ENCODE peak calls at places on chromosomes 3 and 15, in ten cellular contexts. One of them, this sample, is unnamed.
A peak's percentile ranks its signal among the peaks of the same experiment; 100 is the strongest.

GRCh38 chr3:146199762-146200161 is 38.8 kb upstream of the PLOD2 start:
- DNase-seq in NAMALWA: no peak
- DNase-seq in SK-N-SH: no peak
- DNase-seq in NCI-H82: no peak
- DNase-seq in cerebellum: no peak
- DNase-seq in T-helper 1 cell: no peak
- DNase-seq in endothelial cell: no peak
- DNase-seq in GM12864: no peak
- DNase-seq in amniotic stem cell: no peak
- DNase-seq in stimulated activated CD4-positive, alpha-beta T cell treated with anti-CD3 and anti-CD28 coated beads, Interleukin-4, amount 100 ng/mL, for 48 hours: no peak
- DNase-seq in this sample: no peak

GRCh38 chr15:101296418-101297405 is 1.7 kb upstream of the SNRPA1 start:
- DNase-seq in NAMALWA: no peak
- DNase-seq in SK-N-SH: no peak
- DNase-seq in NCI-H82: no peak
- DNase-seq in cerebellum: no peak
- DNase-seq in T-helper 1 cell: no peak
- DNase-seq in endothelial cell: no peak
- DNase-seq in GM12864: no peak
- DNase-seq in amniotic stem cell: no peak
- DNase-seq in stimulated activated CD4-positive, alpha-beta T cell treated with anti-CD3 and anti-CD28 coated beads, Interleukin-4, amount 100 ng/mL, for 48 hours: no peak
- DNase-seq in this sample: no peak

GRCh38 chr15:71543413-71543812 is 266.9 kb upstream of the NR2E3 start:
- DNase-seq in NAMALWA: no peak
- DNase-seq in SK-N-SH: no peak
- DNase-seq in NCI-H82: no peak
- DNase-seq in cerebellum: no peak
- DNase-seq in T-helper 1 cell: no peak
- DNase-seq in endothelial cell: no peak
- DNase-seq in GM12864: no peak
- DNase-seq in amniotic stem cell: no peak
- DNase-seq in stimulated activated CD4-positive, alpha-beta T cell treated with anti-CD3 and anti-CD28 coated beads, Interleukin-4, amount 100 ng/mL, for 48 hours: no peak
- DNase-seq in this sample: no peak

GRCh38 chr15:97566957-97567356 is 393.5 kb upstream of the ARRDC4 start:
- DNase-seq in NAMALWA: no peak
- DNase-seq in SK-N-SH: no peak
- DNase-seq in NCI-H82: no peak
- DNase-seq in cerebellum: no peak
- DNase-seq in T-helper 1 cell: no peak
- DNase-seq in endothelial cell: no peak
- DNase-seq in GM12864: no peak
- DNase-seq in amniotic stem cell: no peak
- DNase-seq in stimulated activated CD4-positive, alpha-beta T cell treated with anti-CD3 and anti-CD28 coated beads, Interleukin-4, amount 100 ng/mL, for 48 hours: no peak
- DNase-seq in this sample: no peak

GRCh38 chr15:73474785-73475184 is 31.8 kb downstream of the REC114 start:
- DNase-seq in NAMALWA: no peak
- DNase-seq in SK-N-SH: no peak
- DNase-seq in NCI-H82: no peak
- DNase-seq in cerebellum: no peak
- DNase-seq in T-helper 1 cell: no peak
- DNase-seq in endothelial cell: no peak
- DNase-seq in GM12864: no peak
- DNase-seq in amniotic stem cell: no peak
- DNase-seq in stimulated activated CD4-positive, alpha-beta T cell treated with anti-CD3 and anti-CD28 coated beads, Interleukin-4, amount 100 ng/mL, for 48 hours: no peak
- DNase-seq in this sample: no peak

GRCh38 chr3:74693216-74693615 is 78.8 kb upstream of the CNTN3 start:
- DNase-seq in NAMALWA: no peak
- DNase-seq in SK-N-SH: no peak
- DNase-seq in NCI-H82: no peak
- DNase-seq in cerebellum: no peak
- DNase-seq in T-helper 1 cell: no peak
- DNase-seq in endothelial cell: no peak
- DNase-seq in GM12864: no peak
- DNase-seq in amniotic stem cell: no peak
- DNase-seq in stimulated activated CD4-positive, alpha-beta T cell treated with anti-CD3 and anti-CD28 coated beads, Interleukin-4, amount 100 ng/mL, for 48 hours: no peak
- DNase-seq in this sample: no peak

GRCh38 chr15:40470423-40471104 is at the start of gene CHST14:
- DNase-seq in NAMALWA: peak; percentile 74
- DNase-seq in SK-N-SH: peak; percentile 97
- DNase-seq in NCI-H82: peak; percentile 84
- DNase-seq in cerebellum: peak; percentile 70
- DNase-seq in T-helper 1 cell: peak; percentile 36
- DNase-seq in endothelial cell: peak; percentile 67
- DNase-seq in GM12864: no peak
- DNase-seq in amniotic stem cell: peak; percentile 25
- DNase-seq in stimulated activated CD4-positive, alpha-beta T cell treated with anti-CD3 and anti-CD28 coated beads, Interleukin-4, amount 100 ng/mL, for 48 hours: no peak
- DNase-seq in this sample: peak; percentile 67

GRCh38 chr3:73493543-73494314 is 131.0 kb downstream of the PDZRN3 start:
- DNase-seq in NAMALWA: no peak
- DNase-seq in SK-N-SH: no peak
- DNase-seq in NCI-H82: no peak
- DNase-seq in cerebellum: no peak
- DNase-seq in T-helper 1 cell: no peak
- DNase-seq in endothelial cell: no peak
- DNase-seq in GM12864: no peak
- DNase-seq in amniotic stem cell: peak; percentile 43
- DNase-seq in stimulated activated CD4-positive, alpha-beta T cell treated with anti-CD3 and anti-CD28 coated beads, Interleukin-4, amount 100 ng/mL, for 48 hours: no peak
- DNase-seq in this sample: no peak

GRCh38 chr15:29942548-29942947 is 120.3 kb upstream of the TJP1 start:
- DNase-seq in NAMALWA: no peak
- DNase-seq in SK-N-SH: no peak
- DNase-seq in NCI-H82: no peak
- DNase-seq in cerebellum: no peak
- DNase-seq in T-helper 1 cell: no peak
- DNase-seq in endothelial cell: no peak
- DNase-seq in GM12864: no peak
- DNase-seq in amniotic stem cell: no peak
- DNase-seq in stimulated activated CD4-positive, alpha-beta T cell treated with anti-CD3 and anti-CD28 coated beads, Interleukin-4, amount 100 ng/mL, for 48 hours: no peak
- DNase-seq in this sample: no peak

GRCh38 chr3:11570789-11571495 is 72.8 kb downstream of the VGLL4 start:
- DNase-seq in NAMALWA: no peak
- DNase-seq in SK-N-SH: no peak
- DNase-seq in NCI-H82: no peak
- DNase-seq in cerebellum: no peak
- DNase-seq in T-helper 1 cell: no peak
- DNase-seq in endothelial cell: no peak
- DNase-seq in GM12864: no peak
- DNase-seq in amniotic stem cell: no peak
- DNase-seq in stimulated activated CD4-positive, alpha-beta T cell treated with anti-CD3 and anti-CD28 coated beads, Interleukin-4, amount 100 ng/mL, for 48 hours: no peak
- DNase-seq in this sample: no peak

GRCh38 chr3:188084751-188085595 is 69.0 kb upstream of the LPP start:
- DNase-seq in NAMALWA: peak; percentile 81
- DNase-seq in SK-N-SH: no peak
- DNase-seq in NCI-H82: no peak
- DNase-seq in cerebellum: no peak
- DNase-seq in T-helper 1 cell: no peak
- DNase-seq in endothelial cell: peak; percentile 5
- DNase-seq in GM12864: no peak
- DNase-seq in amniotic stem cell: no peak
- DNase-seq in stimulated activated CD4-positive, alpha-beta T cell treated with anti-CD3 and anti-CD28 coated beads, Interleukin-4, amount 100 ng/mL, for 48 hours: no peak
- DNase-seq in this sample: no peak

GRCh38 chr3:67006460-67006859 is 8.4 kb downstream of the KBTBD8 start:
- DNase-seq in NAMALWA: no peak
- DNase-seq in SK-N-SH: no peak
- DNase-seq in NCI-H82: no peak
- DNase-seq in cerebellum: no peak
- DNase-seq in T-helper 1 cell: no peak
- DNase-seq in endothelial cell: no peak
- DNase-seq in GM12864: no peak
- DNase-seq in amniotic stem cell: no peak
- DNase-seq in stimulated activated CD4-positive, alpha-beta T cell treated with anti-CD3 and anti-CD28 coated beads, Interleukin-4, amount 100 ng/mL, for 48 hours: no peak
- DNase-seq in this sample: no peak

GRCh38 chr3:139319428-139320402 is 24.1 kb upstream of the MRPS22 start:
- DNase-seq in NAMALWA: peak; percentile 44
- DNase-seq in SK-N-SH: peak; percentile 51
- DNase-seq in NCI-H82: peak; percentile 69
- DNase-seq in cerebellum: no peak
- DNase-seq in T-helper 1 cell: no peak
- DNase-seq in endothelial cell: peak; percentile 51
- DNase-seq in GM12864: no peak
- DNase-seq in amniotic stem cell: no peak
- DNase-seq in stimulated activated CD4-positive, alpha-beta T cell treated with anti-CD3 and anti-CD28 coated beads, Interleukin-4, amount 100 ng/mL, for 48 hours: no peak
- DNase-seq in this sample: no peak

GRCh38 chr3:46629571-46630517 is 17.5 kb downstream of the FAM240A start:
- DNase-seq in NAMALWA: peak; percentile 68
- DNase-seq in SK-N-SH: peak; percentile 50
- DNase-seq in NCI-H82: peak; percentile 84
- DNase-seq in cerebellum: peak; percentile 58
- DNase-seq in T-helper 1 cell: peak; percentile 62
- DNase-seq in endothelial cell: peak; percentile 93
- DNase-seq in GM12864: peak; percentile 16
- DNase-seq in amniotic stem cell: peak; percentile 36
- DNase-seq in stimulated activated CD4-positive, alpha-beta T cell treated with anti-CD3 and anti-CD28 coated beads, Interleukin-4, amount 100 ng/mL, for 48 hours: peak; percentile 67
- DNase-seq in this sample: peak; percentile 22

GRCh38 chr15:58852347-58852746 is 81.1 kb downstream of the SLTM start:
- DNase-seq in NAMALWA: peak; percentile 26
- DNase-seq in SK-N-SH: no peak
- DNase-seq in NCI-H82: peak; percentile 13
- DNase-seq in cerebellum: no peak
- DNase-seq in T-helper 1 cell: no peak
- DNase-seq in endothelial cell: no peak
- DNase-seq in GM12864: no peak
- DNase-seq in amniotic stem cell: no peak
- DNase-seq in stimulated activated CD4-positive, alpha-beta T cell treated with anti-CD3 and anti-CD28 coated beads, Interleukin-4, amount 100 ng/mL, for 48 hours: no peak
- DNase-seq in this sample: no peak

GRCh38 chr15:88605507-88606436 is 15.4 kb upstream of the AEN start:
- DNase-seq in NAMALWA: no peak
- DNase-seq in SK-N-SH: peak; percentile 65
- DNase-seq in NCI-H82: peak; percentile 84
- DNase-seq in cerebellum: peak; percentile 39
- DNase-seq in T-helper 1 cell: peak; percentile 40
- DNase-seq in endothelial cell: peak; percentile 61
- DNase-seq in GM12864: no peak
- DNase-seq in amniotic stem cell: no peak
- DNase-seq in stimulated activated CD4-positive, alpha-beta T cell treated with anti-CD3 and anti-CD28 coated beads, Interleukin-4, amount 100 ng/mL, for 48 hours: peak; percentile 46
- DNase-seq in this sample: no peak

GRCh38 chr3:189365609-189366564 is 194.1 kb downstream of the TPRG1 start:
- DNase-seq in NAMALWA: no peak
- DNase-seq in SK-N-SH: no peak
- DNase-seq in NCI-H82: no peak
- DNase-seq in cerebellum: no peak
- DNase-seq in T-helper 1 cell: no peak
- DNase-seq in endothelial cell: no peak
- DNase-seq in GM12864: no peak
- DNase-seq in amniotic stem cell: no peak
- DNase-seq in stimulated activated CD4-positive, alpha-beta T cell treated with anti-CD3 and anti-CD28 coated beads, Interleukin-4, amount 100 ng/mL, for 48 hours: no peak
- DNase-seq in this sample: no peak

GRCh38 chr3:192130534-192131132 is 596.7 kb downstream of the FGF12 start:
- DNase-seq in NAMALWA: peak; percentile 75
- DNase-seq in SK-N-SH: peak; percentile 24
- DNase-seq in NCI-H82: peak; percentile 83
- DNase-seq in cerebellum: peak; percentile 64
- DNase-seq in T-helper 1 cell: no peak
- DNase-seq in endothelial cell: peak; percentile 57
- DNase-seq in GM12864: peak; percentile 52
- DNase-seq in amniotic stem cell: no peak
- DNase-seq in stimulated activated CD4-positive, alpha-beta T cell treated with anti-CD3 and anti-CD28 coated beads, Interleukin-4, amount 100 ng/mL, for 48 hours: peak; percentile 3
- DNase-seq in this sample: no peak

GRCh38 chr3:156776046-156776445 is 50.1 kb upstream of the LEKR1 start:
- DNase-seq in NAMALWA: no peak
- DNase-seq in SK-N-SH: no peak
- DNase-seq in NCI-H82: no peak
- DNase-seq in cerebellum: no peak
- DNase-seq in T-helper 1 cell: no peak
- DNase-seq in endothelial cell: peak; percentile 5
- DNase-seq in GM12864: no peak
- DNase-seq in amniotic stem cell: no peak
- DNase-seq in stimulated activated CD4-positive, alpha-beta T cell treated with anti-CD3 and anti-CD28 coated beads, Interleukin-4, amount 100 ng/mL, for 48 hours: no peak
- DNase-seq in this sample: no peak

GRCh38 chr15:57031605-57032004 is 113.2 kb downstream of the TCF12 start:
- DNase-seq in NAMALWA: no peak
- DNase-seq in SK-N-SH: peak; percentile 20
- DNase-seq in NCI-H82: no peak
- DNase-seq in cerebellum: no peak
- DNase-seq in T-helper 1 cell: no peak
- DNase-seq in endothelial cell: peak; percentile 5
- DNase-seq in GM12864: no peak
- DNase-seq in amniotic stem cell: no peak
- DNase-seq in stimulated activated CD4-positive, alpha-beta T cell treated with anti-CD3 and anti-CD28 coated beads, Interleukin-4, amount 100 ng/mL, for 48 hours: no peak
- DNase-seq in this sample: no peak

GRCh38 chr3:150970665-150971327 is 1.7 kb downstream of the CLRN1 start:
- DNase-seq in NAMALWA: no peak
- DNase-seq in SK-N-SH: no peak
- DNase-seq in NCI-H82: no peak
- DNase-seq in cerebellum: no peak
- DNase-seq in T-helper 1 cell: no peak
- DNase-seq in endothelial cell: no peak
- DNase-seq in GM12864: no peak
- DNase-seq in amniotic stem cell: no peak
- DNase-seq in stimulated activated CD4-positive, alpha-beta T cell treated with anti-CD3 and anti-CD28 coated beads, Interleukin-4, amount 100 ng/mL, for 48 hours: no peak
- DNase-seq in this sample: no peak

GRCh38 chr15:49620174-49620573 is 444 bp downstream of the FAM227B start:
- DNase-seq in NAMALWA: peak; percentile 59
- DNase-seq in SK-N-SH: no peak
- DNase-seq in NCI-H82: no peak
- DNase-seq in cerebellum: no peak
- DNase-seq in T-helper 1 cell: no peak
- DNase-seq in endothelial cell: no peak
- DNase-seq in GM12864: no peak
- DNase-seq in amniotic stem cell: no peak
- DNase-seq in stimulated activated CD4-positive, alpha-beta T cell treated with anti-CD3 and anti-CD28 coated beads, Interleukin-4, amount 100 ng/mL, for 48 hours: no peak
- DNase-seq in this sample: no peak

GRCh38 chr3:197541756-197542539 is 13.8 kb downstream of the BDH1 start:
- DNase-seq in NAMALWA: no peak
- DNase-seq in SK-N-SH: peak; percentile 92
- DNase-seq in NCI-H82: no peak
- DNase-seq in cerebellum: peak; percentile 70
- DNase-seq in T-helper 1 cell: no peak
- DNase-seq in endothelial cell: peak; percentile 41
- DNase-seq in GM12864: no peak
- DNase-seq in amniotic stem cell: no peak
- DNase-seq in stimulated activated CD4-positive, alpha-beta T cell treated with anti-CD3 and anti-CD28 coated beads, Interleukin-4, amount 100 ng/mL, for 48 hours: no peak
- DNase-seq in this sample: no peak

GRCh38 chr3:182729903-182730674 is 63.2 kb upstream of the ATP11B start:
- DNase-seq in NAMALWA: peak; percentile 49
- DNase-seq in SK-N-SH: no peak
- DNase-seq in NCI-H82: no peak
- DNase-seq in cerebellum: no peak
- DNase-seq in T-helper 1 cell: no peak
- DNase-seq in endothelial cell: no peak
- DNase-seq in GM12864: peak; percentile 49
- DNase-seq in amniotic stem cell: no peak
- DNase-seq in stimulated activated CD4-positive, alpha-beta T cell treated with anti-CD3 and anti-CD28 coated beads, Interleukin-4, amount 100 ng/mL, for 48 hours: no peak
- DNase-seq in this sample: no peak

This sample was measured in NCI-H1930.